ENCODE peak calls at places on chromosomes 13 and 19, in ten cellular contexts. G is CD4-positive, alpha-beta T cell; H is heart left ventricle; R is psoas muscle; T is heart right ventricle; N is sigmoid colon; S is OCI-LY7; X is lung; F is A549; A is tibial artery. J is an unnamed sample.

GRCh38 chr13:42049454-42049780 is 969 bp downstream of the DGKH start:
- DNase-seq in G (no peak), F (no peak), H (no peak), A (no peak), S (peak), R (no peak), X (no peak), T (no peak), N (no peak), J (no peak)

GRCh38 chr13:45812599-45813372 is 38.8 kb downstream of the SIAH3 start:
- DNase-seq in F (no peak), R (no peak), T (no peak), X (no peak), S (no peak), N (no peak), H (no peak), A (no peak), G (no peak), J (no peak)

GRCh38 chr13:24269803-24270202 is 39.6 kb upstream of the C1QTNF9 start:
- DNase-seq in H (no peak), R (no peak), G (no peak), S (no peak), T (no peak), F (no peak), X (no peak), A (no peak), N (no peak), J (peak)

GRCh38 chr13:33863390-33863789 is 45.4 kb downstream of the RFC3 start:
- DNase-seq in N (no peak), R (no peak), X (no peak), F (no peak), T (no peak), H (no peak), A (no peak), G (no peak), S (no peak), J (no peak)

GRCh38 chr19:43651758-43652545 is 12.3 kb upstream of the CADM4 start:
- DNase-seq in G (no peak), S (peak), H (peak), F (peak), A (no peak), R (peak), X (peak), N (peak), T (peak), J (peak)

GRCh38 chr13:44273991-44274810 is 99.4 kb upstream of the SERP2 start:
- DNase-seq in G (peak), R (no peak), S (peak), N (no peak), T (no peak), A (no peak), F (no peak), X (no peak), H (no peak), J (no peak)

GRCh38 chr19:39740395-39740794 is 2.6 kb upstream of the CLC start:
- DNase-seq in H (no peak), G (no peak), X (no peak), T (no peak), R (no peak), A (no peak), S (no peak), N (no peak), F (no peak), J (no peak)

GRCh38 chr19:28420731-28421550 is 792.0 kb downstream of the UQCRFS1 start:
- DNase-seq in A (no peak), F (no peak), G (no peak), R (no peak), S (no peak), X (no peak), T (no peak), N (no peak), H (no peak), J (no peak)

GRCh38 chr13:66657165-66657895 is 572.8 kb downstream of the PCDH9 start:
- DNase-seq in N (peak), S (no peak), A (no peak), X (peak), G (no peak), T (peak), H (peak), R (peak), F (peak), J (peak)

GRCh38 chr19:34189917-34190425 is 17.7 kb downstream of the LSM14A start:
- DNase-seq in N (no peak), S (no peak), X (no peak), H (no peak), A (no peak), R (no peak), T (no peak), F (no peak), G (no peak), J (no peak)

GRCh38 chr19:35249146-35249847 is 495 bp downstream of the LSR start:
- DNase-seq in A (peak), R (no peak), T (no peak), N (peak), X (peak), F (peak), H (peak), G (no peak), S (peak), J (no peak)

GRCh38 chr19:456547-457110 is 4.2 kb downstream of the SHC2 start:
- DNase-seq in X (no peak), A (no peak), F (no peak), T (no peak), G (no peak), R (no peak), H (no peak), S (no peak), N (no peak), J (no peak)

GRCh38 chr19:34732548-34733255 is 1.3 kb upstream of the ZNF181 start:
- DNase-seq in R (no peak), X (no peak), N (no peak), G (no peak), S (peak), T (no peak), F (no peak), H (no peak), A (no peak), J (no peak)

GRCh38 chr13:49240017-49240416 is 7.7 kb upstream of the CDADC1 start:
- DNase-seq in G (peak), A (no peak), N (no peak), H (no peak), T (no peak), R (no peak), S (peak), X (no peak), F (no peak), J (peak)

GRCh38 chr19:41547569-41547968 is 28.4 kb upstream of the CEACAM21 start:
- DNase-seq in N (no peak), T (no peak), H (no peak), F (no peak), G (no peak), X (no peak), A (no peak), S (no peak), R (no peak), J (no peak)

GRCh38 chr19:49473868-49474544 is at the start of gene FLT3LG:
- DNase-seq in H (peak), T (peak), G (peak), F (peak), N (peak), S (peak), R (peak), A (peak), X (peak), J (peak)

GRCh38 chr13:35475960-35476943 is at the start of gene MAB21L1:
- DNase-seq in G (no peak), N (peak), R (peak), A (peak), T (no peak), F (no peak), H (no peak), S (no peak), X (no peak), J (no peak)

GRCh38 chr19:7989071-7989575 is 16.3 kb downstream of the ELAVL1 start:
- DNase-seq in S (no peak), A (no peak), G (no peak), F (no peak), H (no peak), N (no peak), X (peak), R (no peak), T (no peak), J (no peak)

GRCh38 chr13:37540228-37540627 is 58.3 kb downstream of the POSTN start:
- DNase-seq in F (no peak), N (no peak), R (no peak), X (no peak), G (no peak), H (no peak), S (no peak), A (no peak), T (no peak), J (no peak)

GRCh38 chr13:71079638-71080037 is 787.4 kb downstream of the DACH1 start:
- DNase-seq in H (no peak), A (no peak), X (no peak), R (no peak), F (no peak), N (no peak), G (no peak), S (no peak), T (no peak), J (no peak)

GRCh38 chr19:7832781-7833180 is 2.8 kb downstream of the EVI5L start:
- DNase-seq in X (no peak), F (no peak), G (no peak), S (no peak), T (no peak), R (no peak), N (no peak), H (no peak), A (no peak), J (no peak)

GRCh38 chr19:50344661-50345318 is 15.6 kb upstream of the KCNC3 start:
- DNase-seq in G (no peak), S (peak), A (no peak), R (no peak), F (no peak), T (no peak), H (no peak), X (no peak), N (no peak), J (no peak)

GRCh38 chr13:70424928-70425327 is 316.7 kb upstream of the KLHL1 start:
- DNase-seq in X (no peak), G (no peak), T (no peak), F (no peak), R (no peak), S (no peak), H (no peak), A (no peak), N (no peak), J (no peak)

GRCh38 chr19:45528744-45529453 is 21.6 kb downstream of the VASP start:
- DNase-seq in N (no peak), A (no peak), X (peak), G (no peak), F (no peak), R (no peak), S (no peak), T (no peak), H (no peak), J (peak)

GRCh38 chr13:49559006-49559405 is 26.4 kb downstream of the RCBTB1 start:
- DNase-seq in F (no peak), H (no peak), S (no peak), T (no peak), G (no peak), R (no peak), A (no peak), N (no peak), X (no peak), J (no peak)

GRCh38 chr13:52862358-52863206 is 14.1 kb upstream of the PCDH8 start:
- DNase-seq in S (peak), H (no peak), F (peak), R (no peak), T (no peak), X (no peak), N (no peak), A (no peak), G (no peak), J (peak)

GRCh38 chr19:47630594-47630993 is 21.7 kb downstream of the BICRA start:
- DNase-seq in T (no peak), R (no peak), H (no peak), F (no peak), X (no peak), S (no peak), N (no peak), G (no peak), A (no peak), J (no peak)

GRCh38 chr13:104571890-104572229 is 1505.6 kb upstream of the SLC10A2 start:
- DNase-seq in H (no peak), F (no peak), G (no peak), A (no peak), T (no peak), R (no peak), N (no peak), X (no peak), S (no peak), J (no peak)

GRCh38 chr19:3852614-3853254 is 16.1 kb downstream of the ZFR2 start:
- DNase-seq in F (peak), X (no peak), T (peak), N (no peak), H (no peak), R (no peak), S (peak), G (peak), A (no peak), J (no peak)

GRCh38 chr13:48733739-48734329 is 80.1 kb downstream of the CYSLTR2 start:
- DNase-seq in A (no peak), R (no peak), F (no peak), S (no peak), T (no peak), X (no peak), N (no peak), H (no peak), G (no peak), J (no peak)

GRCh38 chr13:97298816-97299215 is 76.7 kb downstream of the MBNL2 start:
- DNase-seq in R (no peak), X (no peak), S (no peak), N (no peak), T (no peak), G (no peak), A (no peak), F (no peak), H (no peak), J (no peak)

GRCh38 chr13:41610426-41610825 is 153.1 kb downstream of the RGCC start:
- DNase-seq in N (no peak), R (peak), S (no peak), G (no peak), X (peak), A (no peak), F (no peak), H (peak), T (peak), J (no peak)

GRCh38 chr19:8697671-8698432 is 743 bp downstream of the ACTL9 start:
- DNase-seq in H (no peak), A (no peak), S (no peak), T (no peak), X (no peak), R (no peak), G (no peak), F (no peak), N (no peak), J (no peak)

GRCh38 chr13:89057274-89057673 is 1386.1 kb downstream of the SLITRK5 start:
- DNase-seq in S (no peak), R (no peak), A (no peak), G (no peak), X (no peak), F (no peak), H (no peak), N (no peak), T (no peak), J (no peak)

GRCh38 chr19:5973376-5973775 is 4.6 kb downstream of the RANBP3 start:
- DNase-seq in G (no peak), T (no peak), N (peak), F (no peak), H (no peak), X (no peak), R (no peak), A (no peak), S (no peak), J (no peak)
- H3K27ac ChIP-seq in G (no peak), T (no peak), N (no peak), F (no peak), H (no peak), X (no peak), R (no peak), A (no peak), S (no peak), J (no peak)

DNA sequence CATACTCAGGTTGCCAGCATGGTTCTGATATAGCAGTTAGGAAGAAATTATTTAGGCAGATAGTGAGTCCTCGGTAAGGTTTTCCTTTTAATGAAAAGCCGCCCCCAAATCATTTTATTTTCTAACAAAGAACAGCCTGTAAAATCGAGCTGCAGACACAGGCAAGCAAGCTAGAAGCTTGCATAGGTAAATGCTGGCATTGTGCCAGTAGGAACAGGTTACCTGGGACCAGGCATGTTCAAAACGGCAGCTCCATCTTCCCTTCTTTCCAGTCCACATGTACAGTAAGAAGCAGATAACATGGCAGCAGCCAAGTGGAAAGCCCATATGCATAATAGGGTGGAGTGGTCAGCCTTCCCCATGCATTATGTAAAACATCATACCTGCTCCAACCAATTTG is 71.1 kb downstream of the UGGT2 start:
- DNase-seq in A (no peak), H (no peak), R (no peak), F (no peak), S (no peak), N (no peak), G (no peak), T (no peak), X (no peak), J (no peak)
- TF ChIP-seq CTCF in A (no peak), H (no peak), R (no peak), F (no peak), S (no peak), N (no peak), G (no peak), T (no peak), X (no peak), J (no peak)

GRCh38 chr13:111573801-111574200 is 253.4 kb downstream of the TEX29 start:
- DNase-seq in T (no peak), N (no peak), X (no peak), F (no peak), H (no peak), G (no peak), A (no peak), S (no peak), R (no peak), J (no peak)
- H3K27ac ChIP-seq in T (no peak), N (no peak), X (no peak), F (no peak), H (no peak), G (no peak), A (no peak), S (no peak), R (no peak), J (no peak)

DNA sequence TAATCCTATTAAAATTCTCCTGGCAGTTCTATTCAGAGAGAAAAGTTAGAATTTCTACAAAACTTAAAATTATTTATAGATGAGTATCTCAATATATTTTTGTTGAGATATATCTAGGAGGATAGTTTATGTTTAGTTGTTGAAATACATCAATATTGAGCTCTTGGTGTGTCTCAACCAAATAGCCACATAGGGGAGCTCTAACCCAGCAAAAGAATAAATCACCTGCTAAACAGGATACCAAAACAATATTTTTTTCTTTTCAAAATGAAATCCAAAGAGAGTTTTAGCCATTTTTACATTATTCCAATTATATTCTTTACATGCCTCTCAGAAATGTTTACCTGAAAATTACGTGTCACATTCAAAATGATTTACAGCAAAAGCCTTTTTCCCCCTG is 954.7 kb downstream of the SLITRK6 start:
- DNase-seq in H (no peak), S (peak), A (no peak), X (no peak), R (no peak), F (peak), G (no peak), T (no peak), N (no peak), J (no peak)
- TF ChIP-seq CTCF in H (no peak), S (peak), A (no peak), X (no peak), R (no peak), F (peak), G (no peak), T (peak), N (no peak), J (no peak)

GRCh38 chr19:18730885-18731513 is 47.5 kb downstream of the CRTC1 start:
- DNase-seq in F (no peak), R (no peak), T (no peak), X (no peak), S (peak), G (no peak), A (no peak), N (no peak), H (no peak), J (no peak)
- H3K27ac ChIP-seq in F (no peak), R (no peak), T (no peak), X (no peak), S (no peak), G (no peak), A (no peak), N (no peak), H (no peak), J (no peak)

GRCh38 chr13:23159205-23159586 is 21.6 kb upstream of the SGCG start:
- DNase-seq in N (no peak), X (no peak), A (no peak), R (peak), T (peak), H (no peak), F (peak), G (no peak), S (no peak), J (peak)
- TF ChIP-seq CTCF in N (no peak), X (peak), A (peak), R (peak), T (peak), H (peak), F (peak), G (no peak), S (no peak), J (no peak)

DNA sequence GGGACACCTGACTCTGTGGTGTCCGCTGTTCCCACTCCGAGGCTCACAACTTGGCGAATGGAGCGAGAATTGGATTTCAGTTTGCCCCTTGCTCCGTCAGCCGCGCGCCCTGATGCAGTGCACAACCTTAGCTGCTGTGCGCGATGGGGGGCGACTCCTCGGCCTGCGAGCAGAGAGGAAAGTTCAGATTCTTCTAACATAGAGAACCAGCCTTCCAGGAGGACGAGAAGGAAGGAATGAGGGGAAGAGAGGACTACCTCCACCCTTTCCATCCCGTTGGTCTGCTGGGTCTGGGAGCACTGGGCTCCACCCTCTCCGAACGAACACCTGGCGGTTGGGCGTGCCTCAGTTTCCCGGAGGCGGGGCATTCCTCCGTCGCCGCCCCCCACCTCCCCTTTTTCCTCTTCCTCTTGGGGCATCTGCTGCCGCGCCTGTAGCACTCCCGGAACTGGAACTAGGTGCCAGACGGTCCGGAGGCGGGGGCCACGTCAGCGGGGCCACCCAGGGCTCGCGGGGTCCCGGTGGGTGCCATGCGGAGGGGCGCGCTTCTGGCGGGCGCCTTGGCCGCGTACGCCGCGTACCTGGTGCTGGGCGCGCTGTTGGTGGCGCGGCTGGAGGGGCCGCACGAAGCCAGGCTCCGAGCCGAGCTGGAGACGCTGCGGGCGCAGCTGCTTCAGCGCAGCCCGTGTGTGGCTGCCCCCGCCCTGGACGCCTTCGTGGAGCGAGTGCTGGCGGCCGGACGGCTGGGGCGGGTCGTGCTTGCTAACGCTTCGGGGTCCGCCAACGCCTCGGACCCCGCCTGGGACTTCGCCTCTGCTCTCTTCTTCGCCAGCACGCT is at the start of gene KCNK6:
- DNase-seq in S (peak), H (peak), A (peak), R (peak), F (peak), T (peak), N (no peak), X (no peak), G (peak), J (peak)
- H3K27ac ChIP-seq in S (no peak), H (peak), A (peak), R (peak), F (peak), T (peak), N (peak), X (no peak), G (peak), J (peak)